ENCODE peak calls at places on chromosomes 3 and 15, in ten cellular contexts. One of them, this sample, is unnamed.

GRCh38 chr3:58414538-58415197 is 19.0 kb downstream of the PDHB start:
- DNase-seq in upper lobe of left lung: no peak
- DNase-seq in BE2C: peak; percentile 32
- DNase-seq in activated CD4-positive, alpha-beta T cell treated with anti-CD3 and anti-CD28 coated beads for 1 hour: no peak
- DNase-seq in fibroblast of pulmonary artery: peak; percentile 84
- DNase-seq in RWPE1: peak; percentile 39
- DNase-seq in right lobe of liver: no peak
- DNase-seq in mucosa of gallbladder: peak; percentile 62
- DNase-seq in NCI-H1092 treated with DMSO at 0.1 percent for 48 hours: peak; percentile 24
- DNase-seq in left ventricle myocardium inferior: peak; percentile 33
- DNase-seq in this sample: peak; percentile 31

GRCh38 chr3:186742618-186743335 is 25.6 kb downstream of the KNG1 start:
- DNase-seq in upper lobe of left lung: no peak
- DNase-seq in BE2C: no peak
- DNase-seq in mucosa of gallbladder: no peak
- DNase-seq in left ventricle myocardium inferior: no peak
- DNase-seq in RWPE1: no peak
- DNase-seq in NCI-H1092 treated with DMSO at 0.1 percent for 48 hours: no peak
- DNase-seq in activated CD4-positive, alpha-beta T cell treated with anti-CD3 and anti-CD28 coated beads for 1 hour: no peak
- DNase-seq in fibroblast of pulmonary artery: no peak
- DNase-seq in right lobe of liver: no peak
- DNase-seq in this sample: no peak

GRCh38 chr3:37198996-37199395 is 24.6 kb upstream of the LRRFIP2 start:
- DNase-seq in BE2C: no peak
- DNase-seq in mucosa of gallbladder: no peak
- DNase-seq in upper lobe of left lung: no peak
- DNase-seq in RWPE1: no peak
- DNase-seq in activated CD4-positive, alpha-beta T cell treated with anti-CD3 and anti-CD28 coated beads for 1 hour: no peak
- DNase-seq in right lobe of liver: no peak
- DNase-seq in fibroblast of pulmonary artery: peak; percentile 17
- DNase-seq in left ventricle myocardium inferior: no peak
- DNase-seq in NCI-H1092 treated with DMSO at 0.1 percent for 48 hours: no peak
- DNase-seq in this sample: no peak

GRCh38 chr15:57895291-57895690 is 170.2 kb downstream of the ALDH1A2 start:
- DNase-seq in mucosa of gallbladder: no peak
- DNase-seq in activated CD4-positive, alpha-beta T cell treated with anti-CD3 and anti-CD28 coated beads for 1 hour: no peak
- DNase-seq in NCI-H1092 treated with DMSO at 0.1 percent for 48 hours: no peak
- DNase-seq in upper lobe of left lung: no peak
- DNase-seq in right lobe of liver: no peak
- DNase-seq in RWPE1: no peak
- DNase-seq in left ventricle myocardium inferior: no peak
- DNase-seq in BE2C: no peak
- DNase-seq in fibroblast of pulmonary artery: no peak
- DNase-seq in this sample: no peak

GRCh38 chr3:149367021-149367840 is 10.2 kb downstream of the TM4SF1 start:
- DNase-seq in activated CD4-positive, alpha-beta T cell treated with anti-CD3 and anti-CD28 coated beads for 1 hour: no peak
- DNase-seq in mucosa of gallbladder: no peak
- DNase-seq in fibroblast of pulmonary artery: peak; percentile 71
- DNase-seq in NCI-H1092 treated with DMSO at 0.1 percent for 48 hours: no peak
- DNase-seq in right lobe of liver: no peak
- DNase-seq in left ventricle myocardium inferior: no peak
- DNase-seq in BE2C: no peak
- DNase-seq in RWPE1: peak; percentile 74
- DNase-seq in upper lobe of left lung: no peak
- DNase-seq in this sample: no peak

GRCh38 chr3:18422972-18423371 is 2.2 kb downstream of the SATB1 start:
- DNase-seq in mucosa of gallbladder: no peak
- DNase-seq in activated CD4-positive, alpha-beta T cell treated with anti-CD3 and anti-CD28 coated beads for 1 hour: no peak
- DNase-seq in fibroblast of pulmonary artery: peak; percentile 10
- DNase-seq in NCI-H1092 treated with DMSO at 0.1 percent for 48 hours: no peak
- DNase-seq in right lobe of liver: no peak
- DNase-seq in upper lobe of left lung: no peak
- DNase-seq in left ventricle myocardium inferior: no peak
- DNase-seq in RWPE1: no peak
- DNase-seq in BE2C: no peak
- DNase-seq in this sample: no peak

GRCh38 chr3:70488131-70488530 is 175.7 kb upstream of the MDFIC2 start:
- DNase-seq in RWPE1: no peak
- DNase-seq in left ventricle myocardium inferior: no peak
- DNase-seq in fibroblast of pulmonary artery: no peak
- DNase-seq in mucosa of gallbladder: no peak
- DNase-seq in NCI-H1092 treated with DMSO at 0.1 percent for 48 hours: no peak
- DNase-seq in BE2C: no peak
- DNase-seq in right lobe of liver: no peak
- DNase-seq in activated CD4-positive, alpha-beta T cell treated with anti-CD3 and anti-CD28 coated beads for 1 hour: no peak
- DNase-seq in upper lobe of left lung: no peak
- DNase-seq in this sample: no peak

GRCh38 chr3:134487406-134487805 is 1.5 kb downstream of the CEP63 start:
- DNase-seq in left ventricle myocardium inferior: no peak
- DNase-seq in BE2C: no peak
- DNase-seq in fibroblast of pulmonary artery: no peak
- DNase-seq in upper lobe of left lung: no peak
- DNase-seq in mucosa of gallbladder: no peak
- DNase-seq in NCI-H1092 treated with DMSO at 0.1 percent for 48 hours: peak; percentile 19
- DNase-seq in RWPE1: no peak
- DNase-seq in activated CD4-positive, alpha-beta T cell treated with anti-CD3 and anti-CD28 coated beads for 1 hour: no peak
- DNase-seq in right lobe of liver: no peak
- DNase-seq in this sample: no peak

GRCh38 chr3:55164191-55164590 is 236.3 kb upstream of the LRTM1 start:
- DNase-seq in right lobe of liver: no peak
- DNase-seq in activated CD4-positive, alpha-beta T cell treated with anti-CD3 and anti-CD28 coated beads for 1 hour: no peak
- DNase-seq in NCI-H1092 treated with DMSO at 0.1 percent for 48 hours: no peak
- DNase-seq in mucosa of gallbladder: no peak
- DNase-seq in left ventricle myocardium inferior: no peak
- DNase-seq in fibroblast of pulmonary artery: no peak
- DNase-seq in RWPE1: no peak
- DNase-seq in BE2C: no peak
- DNase-seq in upper lobe of left lung: no peak
- DNase-seq in this sample: no peak

GRCh38 chr15:35281515-35281914 is 196.4 kb upstream of the NANOGP8 start:
- DNase-seq in fibroblast of pulmonary artery: peak; percentile 9
- DNase-seq in mucosa of gallbladder: no peak
- DNase-seq in left ventricle myocardium inferior: no peak
- DNase-seq in BE2C: no peak
- DNase-seq in activated CD4-positive, alpha-beta T cell treated with anti-CD3 and anti-CD28 coated beads for 1 hour: no peak
- DNase-seq in RWPE1: peak; percentile 51
- DNase-seq in NCI-H1092 treated with DMSO at 0.1 percent for 48 hours: no peak
- DNase-seq in right lobe of liver: no peak
- DNase-seq in upper lobe of left lung: no peak
- DNase-seq in this sample: no peak

GRCh38 chr3:61589856-61590255 is 28.5 kb downstream of the PTPRG start:
- DNase-seq in right lobe of liver: no peak
- DNase-seq in BE2C: no peak
- DNase-seq in activated CD4-positive, alpha-beta T cell treated with anti-CD3 and anti-CD28 coated beads for 1 hour: no peak
- DNase-seq in fibroblast of pulmonary artery: peak; percentile 63
- DNase-seq in mucosa of gallbladder: no peak
- DNase-seq in upper lobe of left lung: no peak
- DNase-seq in RWPE1: peak; percentile 28
- DNase-seq in NCI-H1092 treated with DMSO at 0.1 percent for 48 hours: no peak
- DNase-seq in left ventricle myocardium inferior: no peak
- DNase-seq in this sample: no peak

GRCh38 chr3:125043599-125044151 is 12.1 kb downstream of the HEG1 start:
- DNase-seq in BE2C: no peak
- DNase-seq in RWPE1: no peak
- DNase-seq in mucosa of gallbladder: no peak
- DNase-seq in right lobe of liver: no peak
- DNase-seq in NCI-H1092 treated with DMSO at 0.1 percent for 48 hours: no peak
- DNase-seq in activated CD4-positive, alpha-beta T cell treated with anti-CD3 and anti-CD28 coated beads for 1 hour: no peak
- DNase-seq in fibroblast of pulmonary artery: no peak
- DNase-seq in upper lobe of left lung: peak; percentile 81
- DNase-seq in left ventricle myocardium inferior: peak; percentile 60
- DNase-seq in this sample: no peak

This sample was measured in substantia nigra.